ENCODE peak calls at places on chromosome 21, in ten cellular contexts. B is kidney tubule cell; J is activated T-cell treated with anti-CD3 and anti-CD28 coated beads, Interleukin-2, amount 50 U/mL, for 72 hours; I is activated CD4-positive, alpha-beta T cell treated with anti-CD3 and anti-CD28 coated beads, Interleukin-2, amount 10 ng/mL, durations not matched to agents 7 days and 5 days; R is sigmoid colon; Q is foreskin fibroblast; A is AG09309; N is cardiac muscle cell; T is neural crest cell; H is endothelial cell. P is an unnamed sample.

GRCh38 chr21:41958886-41959563 is 5.2 kb upstream of the C2CD2 start:
- DNase-seq in B (peak), J (no peak), I (no peak), R (no peak), Q (no peak), A (no peak), N (no peak), T (no peak), H (no peak), P (no peak)

GRCh38 chr21:42583992-42584641 is 69.3 kb upstream of the PDE9A start:
- DNase-seq in B (no peak), J (no peak), I (no peak), R (no peak), Q (no peak), A (no peak), N (no peak), T (no peak), H (no peak), P (no peak)

GRCh38 chr21:22889445-22889844 is 1891.2 kb downstream of the NCAM2 start:
- DNase-seq in B (no peak), J (no peak), I (no peak), R (no peak), Q (no peak), A (no peak), N (no peak), T (no peak), H (no peak), P (no peak)

GRCh38 chr21:35265170-35265877 is 216.2 kb upstream of the RUNX1 start:
- DNase-seq in B (peak), J (no peak), I (no peak), R (no peak), Q (peak), A (no peak), N (no peak), T (no peak), H (no peak), P (peak)

GRCh38 chr21:43187715-43188114 is 18.9 kb downstream of the CRYAA start:
- DNase-seq in B (no peak), J (no peak), I (no peak), R (peak), Q (no peak), A (no peak), N (no peak), T (no peak), H (no peak), P (no peak)

GRCh38 chr21:44704636-44705001 is 6.8 kb downstream of the TSPEAR start:
- DNase-seq in B (no peak), J (no peak), I (no peak), R (peak), Q (no peak), A (no peak), N (no peak), T (no peak), H (no peak), P (no peak)

GRCh38 chr21:21018841-21019240 is 20.6 kb downstream of the NCAM2 start:
- DNase-seq in B (no peak), J (no peak), I (no peak), R (no peak), Q (no peak), A (no peak), N (no peak), T (no peak), H (no peak), P (no peak)

GRCh38 chr21:21387891-21388290 is 389.7 kb downstream of the NCAM2 start:
- DNase-seq in B (no peak), J (no peak), I (no peak), R (no peak), Q (peak), A (no peak), N (no peak), T (no peak), H (no peak), P (no peak)

GRCh38 chr21:33588485-33589335 is at the start of gene DONSON:
- DNase-seq in B (peak), J (peak), I (peak), R (peak), Q (peak), A (peak), N (peak), T (peak), H (peak), P (peak)

GRCh38 chr21:35206141-35207125 is 157.3 kb upstream of the RUNX1 start:
- DNase-seq in B (peak), J (no peak), I (no peak), R (no peak), Q (no peak), A (no peak), N (peak), T (no peak), H (no peak), P (no peak)

GRCh38 chr21:35904995-35905972 is 155.0 kb downstream of the SETD4 start:
- DNase-seq in B (peak), J (no peak), I (no peak), R (no peak), Q (no peak), A (no peak), N (no peak), T (no peak), H (no peak), P (no peak)

GRCh38 chr21:33825419-33825818 is 90.2 kb downstream of the ATP5PO start:
- DNase-seq in B (no peak), J (no peak), I (no peak), R (no peak), Q (no peak), A (no peak), N (no peak), T (no peak), H (no peak), P (no peak)

GRCh38 chr21:43345746-43346409 is 81.1 kb downstream of the SIK1 start:
- DNase-seq in B (peak), J (peak), I (no peak), R (no peak), Q (peak), A (no peak), N (no peak), T (no peak), H (no peak), P (peak)

GRCh38 chr21:35475006-35475405 is 425.9 kb upstream of the RUNX1 start:
- DNase-seq in B (peak), J (no peak), I (no peak), R (no peak), Q (peak), A (no peak), N (no peak), T (no peak), H (no peak), P (peak)

GRCh38 chr21:17782051-17782450 is 37.1 kb downstream of the C21orf91 start:
- DNase-seq in B (no peak), J (no peak), I (peak), R (no peak), Q (no peak), A (no peak), N (no peak), T (no peak), H (no peak), P (no peak)

GRCh38 chr21:15967661-15968060 is 237.9 kb downstream of the USP25 start:
- DNase-seq in B (peak), J (no peak), I (no peak), R (no peak), Q (peak), A (no peak), N (no peak), T (no peak), H (no peak), P (peak)

GRCh38 chr21:42518216-42518615 is 4.6 kb downstream of the SLC37A1 start:
- DNase-seq in B (peak), J (no peak), I (no peak), R (peak), Q (no peak), A (peak), N (no peak), T (no peak), H (no peak), P (no peak)

GRCh38 chr21:37193006-37193405 is 74.1 kb downstream of the VPS26C start:
- DNase-seq in B (no peak), J (no peak), I (no peak), R (no peak), Q (no peak), A (no peak), N (no peak), T (no peak), H (no peak), P (no peak)

GRCh38 chr21:34640858-34641257 is 25.9 kb upstream of the RCAN1 start:
- DNase-seq in B (peak), J (peak), I (no peak), R (no peak), Q (peak), A (peak), N (no peak), T (no peak), H (no peak), P (peak)

GRCh38 chr21:37899141-37899540 is 17.1 kb downstream of the KCNJ6 start:
- DNase-seq in B (no peak), J (no peak), I (no peak), R (no peak), Q (peak), A (no peak), N (no peak), T (no peak), H (no peak), P (no peak)

GRCh38 chr21:44612029-44612486 is at the start of gene KRTAP10-8:
- DNase-seq in B (no peak), J (no peak), I (no peak), R (peak), Q (no peak), A (no peak), N (no peak), T (no peak), H (no peak), P (no peak)

GRCh38 chr21:38955495-38955894 is 149.8 kb downstream of the ETS2 start:
- DNase-seq in B (peak), J (no peak), I (no peak), R (no peak), Q (peak), A (no peak), N (no peak), T (no peak), H (no peak), P (peak)

GRCh38 chr21:45289655-45290515 is 2.2 kb upstream of the POFUT2 start:
- DNase-seq in B (no peak), J (no peak), I (no peak), R (no peak), Q (peak), A (no peak), N (peak), T (no peak), H (no peak), P (no peak)

GRCh38 chr21:31641416-31641922 is 18.0 kb upstream of the SOD1 start:
- DNase-seq in B (no peak), J (no peak), I (no peak), R (no peak), Q (no peak), A (no peak), N (no peak), T (no peak), H (no peak), P (no peak)

GRCh38 chr21:41659791-41660560 is 106.9 kb downstream of the RIPK4 start:
- DNase-seq in B (peak), J (no peak), I (no peak), R (no peak), Q (peak), A (no peak), N (no peak), T (no peak), H (no peak), P (no peak)

GRCh38 chr21:45887788-45888187 is 93.8 kb upstream of the COL6A1 start:
- DNase-seq in B (no peak), J (no peak), I (no peak), R (no peak), Q (no peak), A (no peak), N (peak), T (no peak), H (no peak), P (no peak)